ENCODE peak calls at places on chromosomes 6 and 20, in eight cellular contexts. One of them, this sample, is unnamed.

GRCh38 chr20:11755071-11755881 is 162.4 kb upstream of the BTBD3 start:
- DNase-seq in activated T-cell treated with anti-CD3 and anti-CD28 coated beads, Interleukin-2, amount 50 U/mL, for 72 hours: no peak
- DNase-seq in aorta: no peak
- DNase-seq in NCI-H1105 treated with DMSO at 0.1 percent for 48 hours: no peak
- DNase-seq in WERI-Rb-1: no peak
- DNase-seq in glutamatergic neuron: no peak
- DNase-seq in NCI-H1436: no peak
- DNase-seq in HT1080: no peak
- DNase-seq in this sample: no peak

GRCh38 chr6:47134476-47135189 is 92.5 kb upstream of the ADGRF1 start:
- DNase-seq in activated T-cell treated with anti-CD3 and anti-CD28 coated beads, Interleukin-2, amount 50 U/mL, for 72 hours: no peak
- DNase-seq in aorta: no peak
- DNase-seq in NCI-H1105 treated with DMSO at 0.1 percent for 48 hours: peak
- DNase-seq in WERI-Rb-1: no peak
- DNase-seq in glutamatergic neuron: no peak
- DNase-seq in NCI-H1436: peak
- DNase-seq in HT1080: peak
- DNase-seq in this sample: no peak

GRCh38 chr20:55650609-55651228 is 354.6 kb downstream of the CBLN4 start:
- DNase-seq in activated T-cell treated with anti-CD3 and anti-CD28 coated beads, Interleukin-2, amount 50 U/mL, for 72 hours: no peak
- DNase-seq in aorta: no peak
- DNase-seq in NCI-H1105 treated with DMSO at 0.1 percent for 48 hours: no peak
- DNase-seq in WERI-Rb-1: no peak
- DNase-seq in glutamatergic neuron: no peak
- DNase-seq in NCI-H1436: no peak
- DNase-seq in HT1080: no peak
- DNase-seq in this sample: no peak

GRCh38 chr6:34580707-34581560 is 24.8 kb upstream of the SPDEF start:
- DNase-seq in activated T-cell treated with anti-CD3 and anti-CD28 coated beads, Interleukin-2, amount 50 U/mL, for 72 hours: no peak
- DNase-seq in aorta: peak
- DNase-seq in NCI-H1105 treated with DMSO at 0.1 percent for 48 hours: no peak
- DNase-seq in WERI-Rb-1: no peak
- DNase-seq in glutamatergic neuron: no peak
- DNase-seq in NCI-H1436: no peak
- DNase-seq in HT1080: no peak
- DNase-seq in this sample: no peak

GRCh38 chr6:6525948-6526347 is 62.6 kb upstream of the LY86 start:
- DNase-seq in activated T-cell treated with anti-CD3 and anti-CD28 coated beads, Interleukin-2, amount 50 U/mL, for 72 hours: no peak
- DNase-seq in aorta: no peak
- DNase-seq in NCI-H1105 treated with DMSO at 0.1 percent for 48 hours: no peak
- DNase-seq in WERI-Rb-1: no peak
- DNase-seq in glutamatergic neuron: no peak
- DNase-seq in NCI-H1436: no peak
- DNase-seq in HT1080: no peak
- DNase-seq in this sample: no peak

GRCh38 chr6:135759831-135760230 is 91.7 kb upstream of the PDE7B start:
- DNase-seq in activated T-cell treated with anti-CD3 and anti-CD28 coated beads, Interleukin-2, amount 50 U/mL, for 72 hours: no peak
- DNase-seq in aorta: no peak
- DNase-seq in NCI-H1105 treated with DMSO at 0.1 percent for 48 hours: no peak
- DNase-seq in WERI-Rb-1: no peak
- DNase-seq in glutamatergic neuron: no peak
- DNase-seq in NCI-H1436: no peak
- DNase-seq in HT1080: peak
- DNase-seq in this sample: no peak

GRCh38 chr6:119801041-119801440 is 451.5 kb upstream of the MAN1A1 start:
- DNase-seq in activated T-cell treated with anti-CD3 and anti-CD28 coated beads, Interleukin-2, amount 50 U/mL, for 72 hours: no peak
- DNase-seq in aorta: no peak
- DNase-seq in NCI-H1105 treated with DMSO at 0.1 percent for 48 hours: no peak
- DNase-seq in WERI-Rb-1: no peak
- DNase-seq in glutamatergic neuron: no peak
- DNase-seq in NCI-H1436: no peak
- DNase-seq in HT1080: no peak
- DNase-seq in this sample: no peak

GRCh38 chr20:63071541-63072181 is 64.9 kb upstream of the BHLHE23 start:
- DNase-seq in activated T-cell treated with anti-CD3 and anti-CD28 coated beads, Interleukin-2, amount 50 U/mL, for 72 hours: peak
- DNase-seq in aorta: peak
- DNase-seq in NCI-H1105 treated with DMSO at 0.1 percent for 48 hours: no peak
- DNase-seq in WERI-Rb-1: peak
- DNase-seq in glutamatergic neuron: peak
- DNase-seq in NCI-H1436: peak
- DNase-seq in HT1080: peak
- DNase-seq in this sample: no peak

GRCh38 chr6:82040405-82041221 is 206.9 kb downstream of the IBTK start:
- DNase-seq in activated T-cell treated with anti-CD3 and anti-CD28 coated beads, Interleukin-2, amount 50 U/mL, for 72 hours: no peak
- DNase-seq in aorta: no peak
- DNase-seq in NCI-H1105 treated with DMSO at 0.1 percent for 48 hours: peak
- DNase-seq in WERI-Rb-1: peak
- DNase-seq in glutamatergic neuron: peak
- DNase-seq in NCI-H1436: no peak
- DNase-seq in HT1080: peak
- DNase-seq in this sample: no peak

This sample was measured in NCI-H2107.